ENCODE peak calls at places on chromosome 2, in ten cellular contexts. One of them, this sample, is unnamed.

GRCh38 chr2:29322011-29322410 is 206.8 kb downstream of the CLIP4 start:
- DNase-seq in kidney epithelial cell: no peak
- DNase-seq in CD4-positive, alpha-beta memory T cell: no peak
- DNase-seq in CD8-positive, alpha-beta memory T cell: no peak
- DNase-seq in activated T-helper 1 cell treated with anti-CD3 and anti-CD28 coated beads, Interleukin-2, amount 50 U/mL, for 16 hours: no peak
- DNase-seq in AG09309: no peak
- DNase-seq in anterior cingulate cortex: no peak
- DNase-seq in choroid plexus epithelial cell: peak; percentile 24
- DNase-seq in fibroblast of lung: peak; percentile 73
- DNase-seq in prostate gland: no peak
- DNase-seq in this sample: no peak

GRCh38 chr2:186347472-186347871 is 138.6 kb upstream of the ZC3H15 start:
- DNase-seq in kidney epithelial cell: no peak
- DNase-seq in CD4-positive, alpha-beta memory T cell: no peak
- DNase-seq in CD8-positive, alpha-beta memory T cell: no peak
- DNase-seq in activated T-helper 1 cell treated with anti-CD3 and anti-CD28 coated beads, Interleukin-2, amount 50 U/mL, for 16 hours: no peak
- DNase-seq in AG09309: no peak
- DNase-seq in anterior cingulate cortex: no peak
- DNase-seq in choroid plexus epithelial cell: peak; percentile 33
- DNase-seq in fibroblast of lung: peak; percentile 51
- DNase-seq in prostate gland: no peak
- DNase-seq in this sample: no peak

GRCh38 chr2:119487434-119488244 is 36.6 kb downstream of the SCTR start:
- DNase-seq in kidney epithelial cell: peak; percentile 48
- DNase-seq in CD4-positive, alpha-beta memory T cell: no peak
- DNase-seq in CD8-positive, alpha-beta memory T cell: no peak
- DNase-seq in activated T-helper 1 cell treated with anti-CD3 and anti-CD28 coated beads, Interleukin-2, amount 50 U/mL, for 16 hours: no peak
- DNase-seq in AG09309: no peak
- DNase-seq in anterior cingulate cortex: no peak
- DNase-seq in choroid plexus epithelial cell: no peak
- DNase-seq in fibroblast of lung: no peak
- DNase-seq in prostate gland: no peak
- DNase-seq in this sample: no peak

GRCh38 chr2:235005603-235006259 is 53.9 kb downstream of the SH3BP4 start:
- DNase-seq in kidney epithelial cell: no peak
- DNase-seq in CD4-positive, alpha-beta memory T cell: no peak
- DNase-seq in CD8-positive, alpha-beta memory T cell: no peak
- DNase-seq in activated T-helper 1 cell treated with anti-CD3 and anti-CD28 coated beads, Interleukin-2, amount 50 U/mL, for 16 hours: no peak
- DNase-seq in AG09309: no peak
- DNase-seq in anterior cingulate cortex: peak; percentile 35
- DNase-seq in choroid plexus epithelial cell: peak; percentile 65
- DNase-seq in fibroblast of lung: peak; percentile 55
- DNase-seq in prostate gland: peak; percentile 78
- DNase-seq in this sample: no peak

GRCh38 chr2:37080674-37081073 is 3.5 kb downstream of the HEATR5B start:
- DNase-seq in kidney epithelial cell: no peak
- DNase-seq in CD4-positive, alpha-beta memory T cell: peak; percentile 27
- DNase-seq in CD8-positive, alpha-beta memory T cell: no peak
- DNase-seq in activated T-helper 1 cell treated with anti-CD3 and anti-CD28 coated beads, Interleukin-2, amount 50 U/mL, for 16 hours: no peak
- DNase-seq in AG09309: no peak
- DNase-seq in anterior cingulate cortex: no peak
- DNase-seq in choroid plexus epithelial cell: no peak
- DNase-seq in fibroblast of lung: no peak
- DNase-seq in prostate gland: no peak
- DNase-seq in this sample: no peak

GRCh38 chr2:108266218-108266617 is 22.5 kb upstream of the SULT1C2 start:
- DNase-seq in kidney epithelial cell: no peak
- DNase-seq in CD4-positive, alpha-beta memory T cell: no peak
- DNase-seq in CD8-positive, alpha-beta memory T cell: no peak
- DNase-seq in activated T-helper 1 cell treated with anti-CD3 and anti-CD28 coated beads, Interleukin-2, amount 50 U/mL, for 16 hours: no peak
- DNase-seq in AG09309: no peak
- DNase-seq in anterior cingulate cortex: no peak
- DNase-seq in choroid plexus epithelial cell: no peak
- DNase-seq in fibroblast of lung: no peak
- DNase-seq in prostate gland: no peak
- DNase-seq in this sample: no peak

GRCh38 chr2:122660786-122661634 is 905.6 kb downstream of the TSN start:
- DNase-seq in kidney epithelial cell: no peak
- DNase-seq in CD4-positive, alpha-beta memory T cell: no peak
- DNase-seq in CD8-positive, alpha-beta memory T cell: no peak
- DNase-seq in activated T-helper 1 cell treated with anti-CD3 and anti-CD28 coated beads, Interleukin-2, amount 50 U/mL, for 16 hours: no peak
- DNase-seq in AG09309: no peak
- DNase-seq in anterior cingulate cortex: no peak
- DNase-seq in choroid plexus epithelial cell: no peak
- DNase-seq in fibroblast of lung: no peak
- DNase-seq in prostate gland: no peak
- DNase-seq in this sample: no peak

GRCh38 chr2:237042101-237042500 is 43.6 kb upstream of the COPS8 start:
- DNase-seq in kidney epithelial cell: no peak
- DNase-seq in CD4-positive, alpha-beta memory T cell: no peak
- DNase-seq in CD8-positive, alpha-beta memory T cell: no peak
- DNase-seq in activated T-helper 1 cell treated with anti-CD3 and anti-CD28 coated beads, Interleukin-2, amount 50 U/mL, for 16 hours: no peak
- DNase-seq in AG09309: no peak
- DNase-seq in anterior cingulate cortex: no peak
- DNase-seq in choroid plexus epithelial cell: no peak
- DNase-seq in fibroblast of lung: no peak
- DNase-seq in prostate gland: no peak
- DNase-seq in this sample: no peak

GRCh38 chr2:9139491-9140443 is 66.8 kb upstream of the ASAP2 start:
- DNase-seq in kidney epithelial cell: no peak
- DNase-seq in CD4-positive, alpha-beta memory T cell: peak; percentile 45
- DNase-seq in CD8-positive, alpha-beta memory T cell: no peak
- DNase-seq in activated T-helper 1 cell treated with anti-CD3 and anti-CD28 coated beads, Interleukin-2, amount 50 U/mL, for 16 hours: peak; percentile 33
- DNase-seq in AG09309: no peak
- DNase-seq in anterior cingulate cortex: peak; percentile 20
- DNase-seq in choroid plexus epithelial cell: peak; percentile 72
- DNase-seq in fibroblast of lung: peak; percentile 44
- DNase-seq in prostate gland: peak; percentile 51
- DNase-seq in this sample: peak; percentile 50

GRCh38 chr2:16461672-16462071 is 204.0 kb downstream of the CYRIA start:
- DNase-seq in kidney epithelial cell: no peak
- DNase-seq in CD4-positive, alpha-beta memory T cell: no peak
- DNase-seq in CD8-positive, alpha-beta memory T cell: no peak
- DNase-seq in activated T-helper 1 cell treated with anti-CD3 and anti-CD28 coated beads, Interleukin-2, amount 50 U/mL, for 16 hours: no peak
- DNase-seq in AG09309: no peak
- DNase-seq in anterior cingulate cortex: no peak
- DNase-seq in choroid plexus epithelial cell: no peak
- DNase-seq in fibroblast of lung: no peak
- DNase-seq in prostate gland: no peak
- DNase-seq in this sample: no peak

GRCh38 chr2:177784449-177784845 is 288.1 kb downstream of the PDE11A start:
- DNase-seq in kidney epithelial cell: no peak
- DNase-seq in CD4-positive, alpha-beta memory T cell: peak; percentile 4
- DNase-seq in CD8-positive, alpha-beta memory T cell: peak; percentile 6
- DNase-seq in activated T-helper 1 cell treated with anti-CD3 and anti-CD28 coated beads, Interleukin-2, amount 50 U/mL, for 16 hours: no peak
- DNase-seq in AG09309: peak; percentile 61
- DNase-seq in anterior cingulate cortex: no peak
- DNase-seq in choroid plexus epithelial cell: peak; percentile 90
- DNase-seq in fibroblast of lung: peak; percentile 91
- DNase-seq in prostate gland: peak; percentile 60
- DNase-seq in this sample: no peak

GRCh38 chr2:172662099-172662498 is 73.5 kb upstream of the RAPGEF4 start:
- DNase-seq in kidney epithelial cell: no peak
- DNase-seq in CD4-positive, alpha-beta memory T cell: no peak
- DNase-seq in CD8-positive, alpha-beta memory T cell: no peak
- DNase-seq in activated T-helper 1 cell treated with anti-CD3 and anti-CD28 coated beads, Interleukin-2, amount 50 U/mL, for 16 hours: no peak
- DNase-seq in AG09309: no peak
- DNase-seq in anterior cingulate cortex: no peak
- DNase-seq in choroid plexus epithelial cell: peak; percentile 46
- DNase-seq in fibroblast of lung: no peak
- DNase-seq in prostate gland: no peak
- DNase-seq in this sample: no peak

GRCh38 chr2:39511786-39512433 is 74.8 kb upstream of the MAP4K3 start:
- DNase-seq in kidney epithelial cell: no peak
- DNase-seq in CD4-positive, alpha-beta memory T cell: no peak
- DNase-seq in CD8-positive, alpha-beta memory T cell: no peak
- DNase-seq in activated T-helper 1 cell treated with anti-CD3 and anti-CD28 coated beads, Interleukin-2, amount 50 U/mL, for 16 hours: no peak
- DNase-seq in AG09309: no peak
- DNase-seq in anterior cingulate cortex: no peak
- DNase-seq in choroid plexus epithelial cell: no peak
- DNase-seq in fibroblast of lung: no peak
- DNase-seq in prostate gland: no peak
- DNase-seq in this sample: peak; percentile 17

GRCh38 chr2:173159794-173160463 is 84.3 kb downstream of the MAP3K20 start:
- DNase-seq in kidney epithelial cell: peak; percentile 96
- DNase-seq in CD4-positive, alpha-beta memory T cell: no peak
- DNase-seq in CD8-positive, alpha-beta memory T cell: no peak
- DNase-seq in activated T-helper 1 cell treated with anti-CD3 and anti-CD28 coated beads, Interleukin-2, amount 50 U/mL, for 16 hours: no peak
- DNase-seq in AG09309: peak; percentile 98
- DNase-seq in anterior cingulate cortex: no peak
- DNase-seq in choroid plexus epithelial cell: peak; percentile 99
- DNase-seq in fibroblast of lung: peak; percentile 98
- DNase-seq in prostate gland: peak; percentile 76
- DNase-seq in this sample: no peak

GRCh38 chr2:133447303-133447702 is 121.0 kb downstream of the NCKAP5 start:
- DNase-seq in kidney epithelial cell: no peak
- DNase-seq in CD4-positive, alpha-beta memory T cell: no peak
- DNase-seq in CD8-positive, alpha-beta memory T cell: no peak
- DNase-seq in activated T-helper 1 cell treated with anti-CD3 and anti-CD28 coated beads, Interleukin-2, amount 50 U/mL, for 16 hours: no peak
- DNase-seq in AG09309: no peak
- DNase-seq in anterior cingulate cortex: no peak
- DNase-seq in choroid plexus epithelial cell: no peak
- DNase-seq in fibroblast of lung: no peak
- DNase-seq in prostate gland: no peak
- DNase-seq in this sample: no peak

GRCh38 chr2:38149533-38149932 is 73.6 kb upstream of the CYP1B1 start:
- DNase-seq in kidney epithelial cell: no peak
- DNase-seq in CD4-positive, alpha-beta memory T cell: no peak
- DNase-seq in CD8-positive, alpha-beta memory T cell: no peak
- DNase-seq in activated T-helper 1 cell treated with anti-CD3 and anti-CD28 coated beads, Interleukin-2, amount 50 U/mL, for 16 hours: no peak
- DNase-seq in AG09309: no peak
- DNase-seq in anterior cingulate cortex: no peak
- DNase-seq in choroid plexus epithelial cell: no peak
- DNase-seq in fibroblast of lung: no peak
- DNase-seq in prostate gland: no peak
- DNase-seq in this sample: no peak

GRCh38 chr2:105294844-105295481 is 34.6 kb downstream of the TGFBRAP1 start:
- DNase-seq in kidney epithelial cell: no peak
- DNase-seq in CD4-positive, alpha-beta memory T cell: no peak
- DNase-seq in CD8-positive, alpha-beta memory T cell: no peak
- DNase-seq in activated T-helper 1 cell treated with anti-CD3 and anti-CD28 coated beads, Interleukin-2, amount 50 U/mL, for 16 hours: no peak
- DNase-seq in AG09309: peak; percentile 44
- DNase-seq in anterior cingulate cortex: no peak
- DNase-seq in choroid plexus epithelial cell: peak; percentile 88
- DNase-seq in fibroblast of lung: peak; percentile 72
- DNase-seq in prostate gland: peak; percentile 69
- DNase-seq in this sample: no peak

GRCh38 chr2:31347788-31348187 is 66.8 kb downstream of the XDH start:
- DNase-seq in kidney epithelial cell: no peak
- DNase-seq in CD4-positive, alpha-beta memory T cell: no peak
- DNase-seq in CD8-positive, alpha-beta memory T cell: no peak
- DNase-seq in activated T-helper 1 cell treated with anti-CD3 and anti-CD28 coated beads, Interleukin-2, amount 50 U/mL, for 16 hours: no peak
- DNase-seq in AG09309: peak; percentile 46
- DNase-seq in anterior cingulate cortex: no peak
- DNase-seq in choroid plexus epithelial cell: peak; percentile 85
- DNase-seq in fibroblast of lung: peak; percentile 74
- DNase-seq in prostate gland: no peak
- DNase-seq in this sample: no peak

GRCh38 chr2:233448565-233448964 is 94.3 kb downstream of the DGKD start:
- DNase-seq in kidney epithelial cell: no peak
- DNase-seq in CD4-positive, alpha-beta memory T cell: no peak
- DNase-seq in CD8-positive, alpha-beta memory T cell: no peak
- DNase-seq in activated T-helper 1 cell treated with anti-CD3 and anti-CD28 coated beads, Interleukin-2, amount 50 U/mL, for 16 hours: no peak
- DNase-seq in AG09309: no peak
- DNase-seq in anterior cingulate cortex: no peak
- DNase-seq in choroid plexus epithelial cell: peak; percentile 13
- DNase-seq in fibroblast of lung: no peak
- DNase-seq in prostate gland: no peak
- DNase-seq in this sample: no peak

GRCh38 chr2:1482253-1482675 is 69.0 kb downstream of the TPO start:
- DNase-seq in kidney epithelial cell: no peak
- DNase-seq in CD4-positive, alpha-beta memory T cell: no peak
- DNase-seq in CD8-positive, alpha-beta memory T cell: no peak
- DNase-seq in activated T-helper 1 cell treated with anti-CD3 and anti-CD28 coated beads, Interleukin-2, amount 50 U/mL, for 16 hours: no peak
- DNase-seq in AG09309: no peak
- DNase-seq in anterior cingulate cortex: no peak
- DNase-seq in choroid plexus epithelial cell: no peak
- DNase-seq in fibroblast of lung: no peak
- DNase-seq in prostate gland: no peak
- DNase-seq in this sample: no peak

GRCh38 chr2:223619486-223620129 is 17.4 kb upstream of the SCG2 start:
- DNase-seq in kidney epithelial cell: no peak
- DNase-seq in CD4-positive, alpha-beta memory T cell: no peak
- DNase-seq in CD8-positive, alpha-beta memory T cell: no peak
- DNase-seq in activated T-helper 1 cell treated with anti-CD3 and anti-CD28 coated beads, Interleukin-2, amount 50 U/mL, for 16 hours: no peak
- DNase-seq in AG09309: no peak
- DNase-seq in anterior cingulate cortex: no peak
- DNase-seq in choroid plexus epithelial cell: no peak
- DNase-seq in fibroblast of lung: no peak
- DNase-seq in prostate gland: no peak
- DNase-seq in this sample: no peak

GRCh38 chr2:74333175-74333574 is 10.0 kb downstream of the SLC4A5 start:
- DNase-seq in kidney epithelial cell: no peak
- DNase-seq in CD4-positive, alpha-beta memory T cell: no peak
- DNase-seq in CD8-positive, alpha-beta memory T cell: no peak
- DNase-seq in activated T-helper 1 cell treated with anti-CD3 and anti-CD28 coated beads, Interleukin-2, amount 50 U/mL, for 16 hours: no peak
- DNase-seq in AG09309: peak; percentile 0
- DNase-seq in anterior cingulate cortex: no peak
- DNase-seq in choroid plexus epithelial cell: peak; percentile 74
- DNase-seq in fibroblast of lung: peak; percentile 17
- DNase-seq in prostate gland: no peak
- DNase-seq in this sample: no peak

GRCh38 chr2:69122271-69122670 is 109.3 kb downstream of the ANTXR1 start:
- DNase-seq in kidney epithelial cell: peak; percentile 72
- DNase-seq in CD4-positive, alpha-beta memory T cell: no peak
- DNase-seq in CD8-positive, alpha-beta memory T cell: no peak
- DNase-seq in activated T-helper 1 cell treated with anti-CD3 and anti-CD28 coated beads, Interleukin-2, amount 50 U/mL, for 16 hours: no peak
- DNase-seq in AG09309: no peak
- DNase-seq in anterior cingulate cortex: no peak
- DNase-seq in choroid plexus epithelial cell: peak; percentile 84
- DNase-seq in fibroblast of lung: peak; percentile 91
- DNase-seq in prostate gland: no peak
- DNase-seq in this sample: no peak

GRCh38 chr2:23435250-23436035 is 50.5 kb downstream of the KLHL29 start:
- DNase-seq in kidney epithelial cell: no peak
- DNase-seq in CD4-positive, alpha-beta memory T cell: no peak
- DNase-seq in CD8-positive, alpha-beta memory T cell: no peak
- DNase-seq in activated T-helper 1 cell treated with anti-CD3 and anti-CD28 coated beads, Interleukin-2, amount 50 U/mL, for 16 hours: no peak
- DNase-seq in AG09309: no peak
- DNase-seq in anterior cingulate cortex: no peak
- DNase-seq in choroid plexus epithelial cell: no peak
- DNase-seq in fibroblast of lung: no peak
- DNase-seq in prostate gland: no peak
- DNase-seq in this sample: no peak

GRCh38 chr2:19231625-19232024 is 126.8 kb downstream of the OSR1 start:
- DNase-seq in kidney epithelial cell: no peak
- DNase-seq in CD4-positive, alpha-beta memory T cell: no peak
- DNase-seq in CD8-positive, alpha-beta memory T cell: no peak
- DNase-seq in activated T-helper 1 cell treated with anti-CD3 and anti-CD28 coated beads, Interleukin-2, amount 50 U/mL, for 16 hours: no peak
- DNase-seq in AG09309: no peak
- DNase-seq in anterior cingulate cortex: no peak
- DNase-seq in choroid plexus epithelial cell: no peak
- DNase-seq in fibroblast of lung: no peak
- DNase-seq in prostate gland: no peak
- DNase-seq in this sample: no peak

GRCh38 chr2:501130-501529 is 176.1 kb downstream of the TMEM18 start:
- DNase-seq in kidney epithelial cell: no peak
- DNase-seq in CD4-positive, alpha-beta memory T cell: no peak
- DNase-seq in CD8-positive, alpha-beta memory T cell: no peak
- DNase-seq in activated T-helper 1 cell treated with anti-CD3 and anti-CD28 coated beads, Interleukin-2, amount 50 U/mL, for 16 hours: no peak
- DNase-seq in AG09309: no peak
- DNase-seq in anterior cingulate cortex: no peak
- DNase-seq in choroid plexus epithelial cell: peak; percentile 4
- DNase-seq in fibroblast of lung: no peak
- DNase-seq in prostate gland: no peak
- DNase-seq in this sample: no peak

GRCh38 chr2:42335514-42336104 is 25.4 kb downstream of the COX7A2L start:
- DNase-seq in kidney epithelial cell: no peak
- DNase-seq in CD4-positive, alpha-beta memory T cell: no peak
- DNase-seq in CD8-positive, alpha-beta memory T cell: no peak
- DNase-seq in activated T-helper 1 cell treated with anti-CD3 and anti-CD28 coated beads, Interleukin-2, amount 50 U/mL, for 16 hours: no peak
- DNase-seq in AG09309: no peak
- DNase-seq in anterior cingulate cortex: no peak
- DNase-seq in choroid plexus epithelial cell: no peak
- DNase-seq in fibroblast of lung: no peak
- DNase-seq in prostate gland: no peak
- DNase-seq in this sample: no peak

GRCh38 chr2:43131051-43131889 is 95.1 kb downstream of the ZFP36L2 start:
- DNase-seq in kidney epithelial cell: peak; percentile 82
- DNase-seq in CD4-positive, alpha-beta memory T cell: peak; percentile 90
- DNase-seq in CD8-positive, alpha-beta memory T cell: peak; percentile 96
- DNase-seq in activated T-helper 1 cell treated with anti-CD3 and anti-CD28 coated beads, Interleukin-2, amount 50 U/mL, for 16 hours: peak; percentile 63
- DNase-seq in AG09309: peak; percentile 67
- DNase-seq in anterior cingulate cortex: no peak
- DNase-seq in choroid plexus epithelial cell: peak; percentile 88
- DNase-seq in fibroblast of lung: peak; percentile 95
- DNase-seq in prostate gland: peak; percentile 76
- DNase-seq in this sample: peak; percentile 82